ENCODE peak calls at places on chromosomes 13 and 19, in six cellular contexts. V, G, J, L, X and A are unnamed samples.

GRCh38 chr13:27853871-27854270 is 61.6 kb downstream of the GSX1 start:
- DNase-seq in V (no peak), G (no peak), J (no peak), L (no peak), X (no peak), A (no peak)

GRCh38 chr13:100491164-100491847 is 97.3 kb downstream of the GGACT start:
- DNase-seq in V (no peak), G (peak; percentile 59), J (no peak), L (no peak), X (no peak), A (no peak)

GRCh38 chr13:50598338-50598737 is 245.2 kb downstream of the DLEU7 start:
- DNase-seq in V (peak; percentile 22), G (no peak), J (no peak), L (no peak), X (no peak), A (no peak)

GRCh38 chr13:109700176-109700575 is 86.2 kb downstream of the IRS2 start:
- DNase-seq in V (no peak), G (peak; percentile 38), J (peak; percentile 54), L (peak; percentile 45), X (no peak), A (no peak)

GRCh38 chr19:46678110-46678732 is 17.2 kb upstream of the DACT3 start:
- DNase-seq in V (no peak), G (no peak), J (no peak), L (no peak), X (peak; percentile 89), A (no peak)

GRCh38 chr19:13463296-13463695 is 43.0 kb downstream of the CACNA1A start:
- DNase-seq in V (no peak), G (no peak), J (no peak), L (no peak), X (peak; percentile 76), A (no peak)

GRCh38 chr13:41605319-41606285 is 148.3 kb downstream of the RGCC start:
- DNase-seq in V (no peak), G (no peak), J (no peak), L (no peak), X (peak; percentile 21), A (no peak)

GRCh38 chr13:93700115-93700514 is 473.5 kb downstream of the GPC6 start:
- DNase-seq in V (no peak), G (no peak), J (no peak), L (no peak), X (no peak), A (no peak)

GRCh38 chr13:97076898-97077297 is 82.6 kb upstream of the OXGR1 start:
- DNase-seq in V (no peak), G (no peak), J (no peak), L (no peak), X (no peak), A (no peak)

GRCh38 chr13:113877149-113877990 is 13.5 kb upstream of the GAS6 start:
- DNase-seq in V (no peak), G (no peak), J (no peak), L (no peak), X (no peak), A (no peak)

GRCh38 chr13:111046590-111047141 is 68.4 kb upstream of the ARHGEF7 start:
- DNase-seq in V (no peak), G (no peak), J (no peak), L (no peak), X (no peak), A (no peak)

GRCh38 chr19:13764821-13765394 is 586 bp downstream of the MRI1 start:
- DNase-seq in V (no peak), G (peak; percentile 41), J (no peak), L (no peak), X (peak; percentile 58), A (no peak)

GRCh38 chr13:52760078-52760477 is 20.5 kb upstream of the CNMD start:
- DNase-seq in V (no peak), G (no peak), J (no peak), L (no peak), X (no peak), A (no peak)

GRCh38 chr19:57566396-57567256 is 7.0 kb upstream of the ZNF550 start:
- DNase-seq in V (no peak), G (no peak), J (no peak), L (no peak), X (peak; percentile 60), A (no peak)

GRCh38 chr19:40600086-40600917 is 867 bp upstream of the LTBP4 start:
- DNase-seq in V (no peak), G (peak; percentile 68), J (no peak), L (no peak), X (peak; percentile 57), A (no peak)

GRCh38 chr19:11767633-11768133 is 883 bp downstream of the ZNF441 start:
- DNase-seq in V (peak; percentile 36), G (peak; percentile 25), J (no peak), L (peak; percentile 31), X (peak; percentile 19), A (no peak)

GRCh38 chr13:105196052-105196451 is 1339.4 kb downstream of the EFNB2 start:
- DNase-seq in V (peak; percentile 26), G (no peak), J (no peak), L (no peak), X (peak; percentile 86), A (no peak)

GRCh38 chr19:10009269-10009665 is 1.0 kb downstream of the COL5A3 start:
- DNase-seq in V (no peak), G (peak; percentile 86), J (peak; percentile 82), L (peak; percentile 27), X (peak; percentile 87), A (peak; percentile 57)

GRCh38 chr13:78598933-78599332 is 4.4 kb downstream of the POU4F1 start:
- DNase-seq in V (no peak), G (no peak), J (no peak), L (no peak), X (no peak), A (no peak)

GRCh38 chr13:67440240-67440639 is 210.1 kb upstream of the PCDH9 start:
- DNase-seq in V (no peak), G (no peak), J (no peak), L (no peak), X (no peak), A (no peak)

GRCh38 chr13:67439365-67439764 is 209.2 kb upstream of the PCDH9 start:
- DNase-seq in V (no peak), G (no peak), J (no peak), L (no peak), X (no peak), A (no peak)

GRCh38 chr13:67437246-67437645 is 207.1 kb upstream of the PCDH9 start:
- DNase-seq in V (no peak), G (no peak), J (no peak), L (no peak), X (no peak), A (no peak)

GRCh38 chr13:67443901-67444300 is 213.8 kb upstream of the PCDH9 start:
- DNase-seq in V (no peak), G (no peak), J (no peak), L (no peak), X (no peak), A (no peak)

DNA sequence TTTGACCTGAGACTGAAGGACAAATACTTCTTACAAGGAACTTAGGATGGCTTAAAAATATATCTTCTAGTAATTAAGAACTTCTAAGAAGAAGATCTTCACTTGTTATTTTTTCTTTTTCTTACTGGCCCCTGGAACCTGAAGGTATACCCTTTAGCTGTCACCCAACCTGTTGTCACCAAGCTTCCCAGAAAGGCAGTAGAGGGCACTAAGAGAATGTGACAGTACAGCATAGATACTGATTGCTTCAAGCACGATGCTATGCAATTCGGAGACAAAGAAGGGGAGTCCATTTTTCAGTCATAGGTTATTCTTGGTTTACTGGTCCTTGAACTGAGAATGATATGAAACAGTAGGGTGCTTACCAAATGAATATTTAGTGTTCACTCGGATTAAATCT is 208.3 kb upstream of the PCDH9 start:
- DNase-seq in V (no peak), G (no peak), J (no peak), L (no peak), X (peak; percentile 18), A (no peak)
- TF ChIP-seq CTCF in V (peak; percentile 4), G (no peak), J (no peak), L (no peak), X (peak; percentile 29), A (no peak)

GRCh38 chr13:86464193-86464592 is 665.0 kb upstream of the SLITRK6 start:
- DNase-seq in V (no peak), G (no peak), J (no peak), L (no peak), X (peak; percentile 40), A (no peak)
- TF ChIP-seq CTCF in V (peak; percentile 51), G (no peak), J (no peak), L (no peak), X (peak; percentile 61), A (no peak)

DNA sequence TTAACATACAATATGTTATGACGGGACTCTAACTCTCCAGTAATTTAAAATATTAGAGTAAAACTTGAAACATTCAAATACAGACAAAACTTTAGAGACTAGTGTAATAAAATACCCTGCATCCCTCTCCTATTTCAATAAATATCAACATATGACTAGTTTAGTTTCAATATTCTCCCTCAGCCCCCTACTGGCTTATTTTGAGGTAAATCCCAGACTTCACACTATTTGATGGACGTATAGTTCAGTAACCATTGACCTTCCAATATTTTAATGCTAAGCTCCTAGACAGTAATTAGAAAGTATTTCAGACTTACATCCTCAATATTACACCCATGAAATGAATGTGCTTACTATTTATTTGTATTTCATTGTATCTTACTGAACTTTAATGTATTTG is 180.7 kb upstream of the STARD13 start:
- DNase-seq in V (no peak), G (no peak), J (no peak), L (no peak), X (no peak), A (no peak)
- TF ChIP-seq CTCF in V (no peak), G (no peak), J (no peak), L (no peak), X (peak; percentile 27), A (no peak)

DNA sequence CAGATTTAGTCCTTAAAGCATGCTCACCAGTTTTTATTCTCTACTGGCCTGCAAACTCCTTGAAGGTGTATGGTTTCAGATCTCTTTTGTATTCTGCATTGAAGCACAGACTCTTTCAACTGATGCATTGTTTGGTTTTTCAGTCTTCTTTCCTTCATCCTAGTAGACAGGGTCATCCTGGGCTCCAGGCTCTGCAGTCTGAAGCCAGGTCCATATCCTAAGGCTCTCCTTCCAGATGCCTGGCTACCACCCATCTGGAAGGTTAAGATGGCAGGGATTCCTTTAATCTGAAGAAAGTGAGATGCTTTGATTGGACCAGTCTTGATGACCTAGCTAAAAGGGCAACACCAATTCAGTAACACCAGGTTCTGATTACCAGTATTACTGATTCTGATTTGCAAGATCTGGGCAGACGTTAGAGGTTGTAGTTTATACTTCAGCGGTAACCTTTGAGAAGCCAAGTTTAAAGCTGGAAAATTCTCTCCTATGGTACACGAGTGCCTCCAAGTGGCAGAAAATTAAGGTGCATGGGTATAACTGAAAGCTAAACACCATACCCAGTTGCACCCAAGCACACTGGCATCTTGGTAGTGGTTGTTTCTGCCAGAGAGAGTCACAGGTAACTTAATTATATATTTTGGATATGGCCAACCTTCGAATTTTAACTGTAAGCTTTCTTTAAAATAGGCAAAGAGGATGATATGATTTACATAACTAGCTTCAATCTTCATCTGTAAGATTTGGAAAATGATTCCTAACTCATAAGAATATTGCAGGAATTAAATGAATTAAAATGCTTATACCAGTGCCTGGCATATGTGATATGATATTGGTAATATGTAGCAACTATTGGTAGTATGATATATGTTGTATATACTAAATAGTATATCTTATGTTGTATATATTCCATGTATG is 1651.9 kb upstream of the MIR17HG start:
- DNase-seq in V (peak; percentile 35), G (no peak), J (no peak), L (no peak), X (peak; percentile 73), A (no peak)
- TF ChIP-seq CTCF in V (peak; percentile 96), G (no peak), J (peak; percentile 69), L (peak; percentile 12), X (peak; percentile 85), A (no peak)